ENCODE peak calls at places on chromosomes 7 and 10, in eight cellular contexts. One of them, this sample, is unnamed.

GRCh38 chr10:78780551-78780961 is 288.2 kb upstream of the ZMIZ1 start:
- DNase-seq in H54: no peak
- DNase-seq in psoas muscle: no peak
- DNase-seq in NCI-H460: no peak
- DNase-seq in mesendoderm: no peak
- DNase-seq in coronary artery: no peak
- DNase-seq in NCI-H1092: no peak
- DNase-seq in fibroblast of lung: no peak
- DNase-seq in this sample: no peak

GRCh38 chr7:155399577-155399976 is 58.4 kb upstream of the EN2 start:
- DNase-seq in NCI-H460: no peak
- DNase-seq in H54: no peak
- DNase-seq in coronary artery: no peak
- DNase-seq in mesendoderm: no peak
- DNase-seq in NCI-H1092: no peak
- DNase-seq in psoas muscle: peak
- DNase-seq in fibroblast of lung: no peak
- DNase-seq in this sample: no peak

GRCh38 chr10:35563266-35563891 is 41.8 kb upstream of the GJD4 start:
- DNase-seq in H54: peak
- DNase-seq in psoas muscle: peak
- DNase-seq in fibroblast of lung: peak
- DNase-seq in NCI-H1092: peak
- DNase-seq in mesendoderm: peak
- DNase-seq in coronary artery: peak
- DNase-seq in NCI-H460: peak
- DNase-seq in this sample: peak

GRCh38 chr10:132076578-132077081 is 10.9 kb downstream of the JAKMIP3 start:
- DNase-seq in mesendoderm: no peak
- DNase-seq in NCI-H460: no peak
- DNase-seq in psoas muscle: no peak
- DNase-seq in H54: no peak
- DNase-seq in fibroblast of lung: no peak
- DNase-seq in coronary artery: peak
- DNase-seq in NCI-H1092: no peak
- DNase-seq in this sample: no peak

GRCh38 chr7:27189560-27190283 is 4.7 kb upstream of the HOXA11 start:
- DNase-seq in mesendoderm: no peak
- DNase-seq in NCI-H460: no peak
- DNase-seq in psoas muscle: peak
- DNase-seq in fibroblast of lung: no peak
- DNase-seq in H54: no peak
- DNase-seq in coronary artery: peak
- DNase-seq in NCI-H1092: no peak
- DNase-seq in this sample: no peak

GRCh38 chr7:109793-110556 is 82.4 kb upstream of the FAM20C start:
- DNase-seq in H54: no peak
- DNase-seq in NCI-H1092: no peak
- DNase-seq in NCI-H460: no peak
- DNase-seq in coronary artery: peak
- DNase-seq in psoas muscle: no peak
- DNase-seq in mesendoderm: no peak
- DNase-seq in fibroblast of lung: no peak
- DNase-seq in this sample: no peak

GRCh38 chr10:323651-324293 is 188.5 kb downstream of the ZMYND11 start:
- DNase-seq in H54: peak
- DNase-seq in fibroblast of lung: peak
- DNase-seq in mesendoderm: no peak
- DNase-seq in coronary artery: peak
- DNase-seq in psoas muscle: peak
- DNase-seq in NCI-H460: peak
- DNase-seq in NCI-H1092: no peak
- DNase-seq in this sample: peak

GRCh38 chr7:91517408-91517807 is 253.2 kb downstream of the FZD1 start:
- DNase-seq in fibroblast of lung: no peak
- DNase-seq in psoas muscle: no peak
- DNase-seq in NCI-H1092: no peak
- DNase-seq in coronary artery: no peak
- DNase-seq in NCI-H460: no peak
- DNase-seq in H54: no peak
- DNase-seq in mesendoderm: no peak
- DNase-seq in this sample: peak

GRCh38 chr10:11680496-11680895 is 61.7 kb upstream of the ECHDC3 start:
- DNase-seq in NCI-H460: no peak
- DNase-seq in mesendoderm: no peak
- DNase-seq in NCI-H1092: no peak
- DNase-seq in fibroblast of lung: no peak
- DNase-seq in H54: no peak
- DNase-seq in psoas muscle: no peak
- DNase-seq in coronary artery: no peak
- DNase-seq in this sample: no peak

GRCh38 chr10:97483526-97483925 is 14.7 kb downstream of the MMS19 start:
- DNase-seq in psoas muscle: no peak
- DNase-seq in NCI-H1092: no peak
- DNase-seq in NCI-H460: no peak
- DNase-seq in fibroblast of lung: no peak
- DNase-seq in coronary artery: no peak
- DNase-seq in H54: no peak
- DNase-seq in mesendoderm: no peak
- DNase-seq in this sample: no peak

GRCh38 chr10:90451283-90451682 is 406.6 kb downstream of the HTR7 start:
- DNase-seq in NCI-H1092: no peak
- DNase-seq in mesendoderm: no peak
- DNase-seq in psoas muscle: no peak
- DNase-seq in NCI-H460: no peak
- DNase-seq in coronary artery: no peak
- DNase-seq in H54: no peak
- DNase-seq in fibroblast of lung: peak
- DNase-seq in this sample: peak

GRCh38 chr10:92014620-92015019 is 91.0 kb downstream of the BTAF1 start:
- DNase-seq in coronary artery: no peak
- DNase-seq in NCI-H1092: no peak
- DNase-seq in NCI-H460: no peak
- DNase-seq in mesendoderm: no peak
- DNase-seq in psoas muscle: no peak
- DNase-seq in fibroblast of lung: no peak
- DNase-seq in H54: no peak
- DNase-seq in this sample: no peak

GRCh38 chr7:73742753-73743641 is 4.4 kb upstream of the ABHD11 start:
- DNase-seq in mesendoderm: peak
- DNase-seq in psoas muscle: no peak
- DNase-seq in NCI-H460: no peak
- DNase-seq in H54: no peak
- DNase-seq in coronary artery: no peak
- DNase-seq in NCI-H1092: peak
- DNase-seq in fibroblast of lung: no peak
- DNase-seq in this sample: peak

GRCh38 chr10:130432271-130432670 is 296.1 kb downstream of the GLRX3 start:
- DNase-seq in psoas muscle: no peak
- DNase-seq in NCI-H1092: no peak
- DNase-seq in mesendoderm: no peak
- DNase-seq in coronary artery: peak
- DNase-seq in fibroblast of lung: no peak
- DNase-seq in H54: no peak
- DNase-seq in NCI-H460: no peak
- DNase-seq in this sample: no peak

GRCh38 chr10:34492081-34492480 is 323.0 kb downstream of the PARD3 start:
- DNase-seq in NCI-H460: no peak
- DNase-seq in coronary artery: no peak
- DNase-seq in mesendoderm: no peak
- DNase-seq in NCI-H1092: peak
- DNase-seq in psoas muscle: no peak
- DNase-seq in fibroblast of lung: no peak
- DNase-seq in H54: no peak
- DNase-seq in this sample: no peak

GRCh38 chr10:34759161-34759836 is 55.8 kb downstream of the PARD3 start:
- DNase-seq in NCI-H460: no peak
- DNase-seq in H54: no peak
- DNase-seq in fibroblast of lung: no peak
- DNase-seq in psoas muscle: no peak
- DNase-seq in NCI-H1092: no peak
- DNase-seq in coronary artery: no peak
- DNase-seq in mesendoderm: no peak
- DNase-seq in this sample: no peak

GRCh38 chr7:114298011-114298410 is 116.6 kb upstream of the FOXP2 start:
- DNase-seq in H54: no peak
- DNase-seq in coronary artery: no peak
- DNase-seq in NCI-H460: no peak
- DNase-seq in NCI-H1092: no peak
- DNase-seq in mesendoderm: no peak
- DNase-seq in psoas muscle: no peak
- DNase-seq in fibroblast of lung: no peak
- DNase-seq in this sample: no peak

GRCh38 chr7:38660427-38661099 is 29.4 kb upstream of the AMPH start:
- DNase-seq in psoas muscle: no peak
- DNase-seq in fibroblast of lung: peak
- DNase-seq in NCI-H460: peak
- DNase-seq in coronary artery: no peak
- DNase-seq in NCI-H1092: peak
- DNase-seq in mesendoderm: peak
- DNase-seq in H54: peak
- DNase-seq in this sample: peak

GRCh38 chr7:111126987-111127386 is 36.1 kb downstream of the LRRN3 start:
- DNase-seq in psoas muscle: no peak
- DNase-seq in NCI-H460: no peak
- DNase-seq in mesendoderm: peak
- DNase-seq in H54: no peak
- DNase-seq in coronary artery: no peak
- DNase-seq in NCI-H1092: no peak
- DNase-seq in fibroblast of lung: no peak
- DNase-seq in this sample: peak

GRCh38 chr7:36110584-36110983 is 42.5 kb upstream of the EEPD1 start:
- DNase-seq in H54: no peak
- DNase-seq in coronary artery: no peak
- DNase-seq in fibroblast of lung: no peak
- DNase-seq in NCI-H460: no peak
- DNase-seq in NCI-H1092: no peak
- DNase-seq in psoas muscle: no peak
- DNase-seq in mesendoderm: no peak
- DNase-seq in this sample: no peak

This sample was measured in astrocyte of the hippocampus.